ENCODE peak calls at places on chromosome 10, in six cellular contexts. F, Z, R, J, K and E are unnamed samples.

GRCh38 chr10:68876246-68876918 is 24.7 kb upstream of the DDX50 start:
- DNase-seq in F (peak), Z (no peak), R (no peak), J (no peak), K (peak), E (no peak)

GRCh38 chr10:122637371-122637770 is 62.3 kb downstream of the C10orf120 start:
- DNase-seq in F (no peak), Z (no peak), R (no peak), J (no peak), K (no peak), E (no peak)

GRCh38 chr10:46520381-46520780 is 36.1 kb downstream of the GPRIN2 start:
- DNase-seq in F (no peak), Z (no peak), R (no peak), J (no peak), K (no peak), E (no peak)

GRCh38 chr10:50501478-50501877 is 122.3 kb downstream of the SGMS1 start:
- DNase-seq in F (peak), Z (peak), R (peak), J (no peak), K (peak), E (no peak)

GRCh38 chr10:103470755-103471653 is 8.0 kb downstream of the CALHM3 start:
- DNase-seq in F (no peak), Z (no peak), R (peak), J (peak), K (no peak), E (no peak)

GRCh38 chr10:71975087-71975890 is 11.1 kb downstream of the CHST3 start:
- DNase-seq in F (no peak), Z (no peak), R (no peak), J (no peak), K (no peak), E (no peak)

GRCh38 chr10:102691701-102692100 is 22.5 kb downstream of the ARL3 start:
- DNase-seq in F (peak), Z (no peak), R (no peak), J (no peak), K (no peak), E (no peak)

GRCh38 chr10:13001041-13001886 is at the start of gene CCDC3:
- DNase-seq in F (no peak), Z (no peak), R (peak), J (no peak), K (no peak), E (peak)

GRCh38 chr10:96292971-96293909 is 11.0 kb upstream of the DNTT start:
- DNase-seq in F (peak), Z (peak), R (no peak), J (no peak), K (peak), E (peak)

GRCh38 chr10:103451091-103451801 is 924 bp downstream of the CALHM2 start:
- DNase-seq in F (no peak), Z (peak), R (peak), J (no peak), K (no peak), E (no peak)

GRCh38 chr10:44977287-44978212 is 1.1 kb downstream of the DEPP1 start:
- DNase-seq in F (no peak), Z (no peak), R (no peak), J (no peak), K (no peak), E (no peak)

GRCh38 chr10:24912214-24912613 is 40.2 kb downstream of the PRTFDC1 start:
- DNase-seq in F (peak), Z (no peak), R (no peak), J (no peak), K (no peak), E (no peak)

GRCh38 chr10:60140681-60141632 is 234.6 kb upstream of the CCDC6 start:
- DNase-seq in F (peak), Z (peak), R (peak), J (no peak), K (peak), E (peak)

GRCh38 chr10:111392159-111392558 is 315.3 kb downstream of the ADRA2A start:
- DNase-seq in F (no peak), Z (no peak), R (no peak), J (no peak), K (no peak), E (no peak)

GRCh38 chr10:89980166-89980565 is 278.8 kb downstream of the KIF20B start:
- DNase-seq in F (no peak), Z (no peak), R (no peak), J (no peak), K (no peak), E (no peak)

GRCh38 chr10:125030567-125031197 is 88.8 kb downstream of the ZRANB1 start:
- DNase-seq in F (no peak), Z (no peak), R (no peak), J (no peak), K (no peak), E (no peak)

GRCh38 chr10:21304608-21305007 is 220.9 kb downstream of the SKIDA1 start:
- DNase-seq in F (no peak), Z (no peak), R (no peak), J (no peak), K (no peak), E (no peak)

GRCh38 chr10:78255796-78256638 is 222.4 kb downstream of the RPS24 start:
- DNase-seq in F (peak), Z (peak), R (peak), J (no peak), K (peak), E (no peak)

GRCh38 chr10:99370993-99371392 is 41.8 kb downstream of the CNNM1 start:
- DNase-seq in F (peak), Z (peak), R (peak), J (no peak), K (peak), E (peak)

GRCh38 chr10:1154531-1154930 is 98.3 kb downstream of the WDR37 start:
- DNase-seq in F (no peak), Z (no peak), R (no peak), J (no peak), K (no peak), E (no peak)

GRCh38 chr10:88117869-88118632 is 254.6 kb downstream of the PTEN start:
- DNase-seq in F (no peak), Z (peak), R (peak), J (no peak), K (no peak), E (peak)

GRCh38 chr10:130234171-130234965 is 98.2 kb downstream of the GLRX3 start:
- DNase-seq in F (no peak), Z (no peak), R (no peak), J (no peak), K (no peak), E (no peak)

GRCh38 chr10:124612611-124613498 is 131.3 kb downstream of the FAM53B start:
- DNase-seq in F (peak), Z (peak), R (peak), J (no peak), K (peak), E (no peak)

GRCh38 chr10:99292159-99292558 is 37.0 kb upstream of the CNNM1 start:
- DNase-seq in F (peak), Z (peak), R (no peak), J (no peak), K (no peak), E (no peak)

GRCh38 chr10:119313645-119314044 is 106.3 kb downstream of the GRK5 start:
- DNase-seq in F (no peak), Z (no peak), R (no peak), J (peak), K (no peak), E (no peak)

GRCh38 chr10:77605466-77605865 is 32.1 kb downstream of the KCNMA1 start:
- DNase-seq in F (no peak), Z (peak), R (no peak), J (no peak), K (no peak), E (no peak)

GRCh38 chr10:114754445-114755320 is 66.9 kb upstream of the FHIP2A start:
- DNase-seq in F (peak), Z (no peak), R (no peak), J (no peak), K (no peak), E (peak)
- TF ChIP-seq BHLHE40 in F (no peak), Z (no peak), R (no peak), J (no peak), K (no peak), E (no peak)

GRCh38 chr10:7000063-7000462 is 410.8 kb downstream of the SFMBT2 start:
- DNase-seq in F (no peak), Z (no peak), R (no peak), J (no peak), K (no peak), E (no peak)
- TF ChIP-seq BHLHE40 in F (no peak), Z (no peak), R (no peak), J (no peak), K (no peak), E (no peak)

DNA sequence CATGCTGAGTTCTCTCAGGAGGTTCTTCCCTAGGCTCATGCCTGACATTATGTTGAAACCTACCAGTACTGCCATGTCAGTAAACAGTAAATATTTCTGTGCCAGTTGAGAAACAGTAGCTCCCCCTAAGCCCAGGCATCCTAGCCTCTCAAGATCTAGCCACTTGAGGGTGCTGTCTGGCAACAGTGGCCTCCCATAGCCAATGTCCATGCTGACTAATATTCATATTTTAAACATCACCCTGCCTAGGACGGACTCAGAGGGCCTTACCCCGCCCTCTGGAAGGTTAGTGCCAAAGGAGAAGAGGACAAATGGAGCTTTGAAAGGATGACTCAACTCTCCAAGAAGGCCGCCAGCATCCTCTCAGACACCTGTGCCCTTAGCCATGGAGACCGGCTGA is 7.7 kb downstream of the ACSM6 start:
- DNase-seq in F (peak), Z (peak), R (no peak), J (no peak), K (peak), E (no peak)
- TF ChIP-seq BHLHE40 in F (no peak), Z (no peak), R (no peak), J (no peak), K (no peak), E (no peak)

GRCh38 chr10:128305601-128306345 is 179.6 kb upstream of the MKI67 start:
- DNase-seq in F (no peak), Z (no peak), R (no peak), J (no peak), K (no peak), E (no peak)
- TF ChIP-seq BHLHE40 in F (no peak), Z (no peak), R (no peak), J (no peak), K (no peak), E (no peak)